ENCODE peak calls at places on chromosomes 13 and 19, in ten cellular contexts. One of them, this sample, is unnamed.

GRCh38 chr19:56108447-56109195 is 12.5 kb downstream of the ZNF787 start:
- DNase-seq in neural progenitor cell: no peak
- DNase-seq in uterus: peak; percentile 72
- DNase-seq in Caki2: no peak
- DNase-seq in stromal cell of bone marrow: no peak
- DNase-seq in bronchial epithelial cell: no peak
- DNase-seq in stimulated activated CD4-positive, alpha-beta T cell treated with anti-CD3 and anti-CD28 coated beads, Interleukin-12 subunit alpha, Interleukin-12 subunit beta, amount 100 ng/mL, for 48 hours: no peak
- DNase-seq in T-helper 17 cell: no peak
- DNase-seq in 8988T: no peak
- DNase-seq in right lobe of liver: no peak
- DNase-seq in this sample: no peak

GRCh38 chr13:84430015-84430414 is 547.7 kb upstream of the SLITRK1 start:
- DNase-seq in neural progenitor cell: no peak
- DNase-seq in uterus: no peak
- DNase-seq in Caki2: peak; percentile 10
- DNase-seq in stromal cell of bone marrow: no peak
- DNase-seq in bronchial epithelial cell: no peak
- DNase-seq in stimulated activated CD4-positive, alpha-beta T cell treated with anti-CD3 and anti-CD28 coated beads, Interleukin-12 subunit alpha, Interleukin-12 subunit beta, amount 100 ng/mL, for 48 hours: no peak
- DNase-seq in T-helper 17 cell: no peak
- DNase-seq in 8988T: no peak
- DNase-seq in right lobe of liver: no peak
- DNase-seq in this sample: no peak

GRCh38 chr13:114110091-114110829 is 22.2 kb downstream of the RASA3 start:
- DNase-seq in neural progenitor cell: peak; percentile 68
- DNase-seq in uterus: peak; percentile 20
- DNase-seq in Caki2: no peak
- DNase-seq in stromal cell of bone marrow: no peak
- DNase-seq in bronchial epithelial cell: no peak
- DNase-seq in stimulated activated CD4-positive, alpha-beta T cell treated with anti-CD3 and anti-CD28 coated beads, Interleukin-12 subunit alpha, Interleukin-12 subunit beta, amount 100 ng/mL, for 48 hours: peak; percentile 40
- DNase-seq in T-helper 17 cell: peak; percentile 64
- DNase-seq in 8988T: no peak
- DNase-seq in right lobe of liver: peak; percentile 51
- DNase-seq in this sample: peak; percentile 60

GRCh38 chr19:14107581-14108461 is 9.7 kb downstream of the PRKACA start:
- DNase-seq in neural progenitor cell: no peak
- DNase-seq in uterus: no peak
- DNase-seq in Caki2: no peak
- DNase-seq in stromal cell of bone marrow: no peak
- DNase-seq in bronchial epithelial cell: peak; percentile 18
- DNase-seq in stimulated activated CD4-positive, alpha-beta T cell treated with anti-CD3 and anti-CD28 coated beads, Interleukin-12 subunit alpha, Interleukin-12 subunit beta, amount 100 ng/mL, for 48 hours: no peak
- DNase-seq in T-helper 17 cell: no peak
- DNase-seq in 8988T: no peak
- DNase-seq in right lobe of liver: no peak
- DNase-seq in this sample: no peak

GRCh38 chr19:39796000-39796498 is 17.4 kb downstream of the LEUTX start:
- DNase-seq in neural progenitor cell: no peak
- DNase-seq in uterus: no peak
- DNase-seq in Caki2: no peak
- DNase-seq in stromal cell of bone marrow: no peak
- DNase-seq in bronchial epithelial cell: no peak
- DNase-seq in stimulated activated CD4-positive, alpha-beta T cell treated with anti-CD3 and anti-CD28 coated beads, Interleukin-12 subunit alpha, Interleukin-12 subunit beta, amount 100 ng/mL, for 48 hours: no peak
- DNase-seq in T-helper 17 cell: no peak
- DNase-seq in 8988T: no peak
- DNase-seq in right lobe of liver: no peak
- DNase-seq in this sample: no peak

GRCh38 chr19:56106397-56106849 is 14.7 kb downstream of the ZNF787 start:
- DNase-seq in neural progenitor cell: no peak
- DNase-seq in uterus: no peak
- DNase-seq in Caki2: no peak
- DNase-seq in stromal cell of bone marrow: no peak
- DNase-seq in bronchial epithelial cell: no peak
- DNase-seq in stimulated activated CD4-positive, alpha-beta T cell treated with anti-CD3 and anti-CD28 coated beads, Interleukin-12 subunit alpha, Interleukin-12 subunit beta, amount 100 ng/mL, for 48 hours: no peak
- DNase-seq in T-helper 17 cell: no peak
- DNase-seq in 8988T: no peak
- DNase-seq in right lobe of liver: no peak
- DNase-seq in this sample: no peak

GRCh38 chr13:44300895-44301638 is 72.6 kb upstream of the SERP2 start:
- DNase-seq in neural progenitor cell: no peak
- DNase-seq in uterus: peak; percentile 52
- DNase-seq in Caki2: peak; percentile 94
- DNase-seq in stromal cell of bone marrow: no peak
- DNase-seq in bronchial epithelial cell: peak; percentile 95
- DNase-seq in stimulated activated CD4-positive, alpha-beta T cell treated with anti-CD3 and anti-CD28 coated beads, Interleukin-12 subunit alpha, Interleukin-12 subunit beta, amount 100 ng/mL, for 48 hours: no peak
- DNase-seq in T-helper 17 cell: no peak
- DNase-seq in 8988T: peak; percentile 19
- DNase-seq in right lobe of liver: peak; percentile 58
- DNase-seq in this sample: no peak

GRCh38 chr19:41175825-41176734 is 16.9 kb upstream of the CYP2S1 start:
- DNase-seq in neural progenitor cell: peak; percentile 67
- DNase-seq in uterus: no peak
- DNase-seq in Caki2: peak; percentile 95
- DNase-seq in stromal cell of bone marrow: no peak
- DNase-seq in bronchial epithelial cell: peak; percentile 86
- DNase-seq in stimulated activated CD4-positive, alpha-beta T cell treated with anti-CD3 and anti-CD28 coated beads, Interleukin-12 subunit alpha, Interleukin-12 subunit beta, amount 100 ng/mL, for 48 hours: peak; percentile 27
- DNase-seq in T-helper 17 cell: no peak
- DNase-seq in 8988T: peak; percentile 62
- DNase-seq in right lobe of liver: no peak
- DNase-seq in this sample: no peak

GRCh38 chr13:61908906-61909305 is 493.3 kb upstream of the PCDH20 start:
- DNase-seq in neural progenitor cell: no peak
- DNase-seq in uterus: no peak
- DNase-seq in Caki2: no peak
- DNase-seq in stromal cell of bone marrow: no peak
- DNase-seq in bronchial epithelial cell: no peak
- DNase-seq in stimulated activated CD4-positive, alpha-beta T cell treated with anti-CD3 and anti-CD28 coated beads, Interleukin-12 subunit alpha, Interleukin-12 subunit beta, amount 100 ng/mL, for 48 hours: no peak
- DNase-seq in T-helper 17 cell: no peak
- DNase-seq in 8988T: no peak
- DNase-seq in right lobe of liver: no peak
- DNase-seq in this sample: no peak

GRCh38 chr13:21557995-21558394 is 46.0 kb downstream of the MICU2 start:
- DNase-seq in neural progenitor cell: peak; percentile 59
- DNase-seq in uterus: no peak
- DNase-seq in Caki2: no peak
- DNase-seq in stromal cell of bone marrow: no peak
- DNase-seq in bronchial epithelial cell: peak; percentile 38
- DNase-seq in stimulated activated CD4-positive, alpha-beta T cell treated with anti-CD3 and anti-CD28 coated beads, Interleukin-12 subunit alpha, Interleukin-12 subunit beta, amount 100 ng/mL, for 48 hours: peak; percentile 12
- DNase-seq in T-helper 17 cell: no peak
- DNase-seq in 8988T: no peak
- DNase-seq in right lobe of liver: no peak
- DNase-seq in this sample: no peak

GRCh38 chr13:60114499-60115028 is 49.2 kb downstream of the DIAPH3 start:
- DNase-seq in neural progenitor cell: no peak
- DNase-seq in uterus: no peak
- DNase-seq in Caki2: no peak
- DNase-seq in stromal cell of bone marrow: no peak
- DNase-seq in bronchial epithelial cell: no peak
- DNase-seq in stimulated activated CD4-positive, alpha-beta T cell treated with anti-CD3 and anti-CD28 coated beads, Interleukin-12 subunit alpha, Interleukin-12 subunit beta, amount 100 ng/mL, for 48 hours: no peak
- DNase-seq in T-helper 17 cell: no peak
- DNase-seq in 8988T: no peak
- DNase-seq in right lobe of liver: no peak
- DNase-seq in this sample: no peak

GRCh38 chr13:48531416-48532145 is 1.3 kb downstream of the RCBTB2 start:
- DNase-seq in neural progenitor cell: peak; percentile 11
- DNase-seq in uterus: no peak
- DNase-seq in Caki2: no peak
- DNase-seq in stromal cell of bone marrow: no peak
- DNase-seq in bronchial epithelial cell: peak; percentile 45
- DNase-seq in stimulated activated CD4-positive, alpha-beta T cell treated with anti-CD3 and anti-CD28 coated beads, Interleukin-12 subunit alpha, Interleukin-12 subunit beta, amount 100 ng/mL, for 48 hours: peak; percentile 7
- DNase-seq in T-helper 17 cell: no peak
- DNase-seq in 8988T: no peak
- DNase-seq in right lobe of liver: no peak
- DNase-seq in this sample: no peak

GRCh38 chr19:8001995-8002849 is 3.2 kb downstream of the ELAVL1 start:
- DNase-seq in neural progenitor cell: peak; percentile 90
- DNase-seq in uterus: peak; percentile 82
- DNase-seq in Caki2: peak; percentile 79
- DNase-seq in stromal cell of bone marrow: peak; percentile 50
- DNase-seq in bronchial epithelial cell: peak; percentile 60
- DNase-seq in stimulated activated CD4-positive, alpha-beta T cell treated with anti-CD3 and anti-CD28 coated beads, Interleukin-12 subunit alpha, Interleukin-12 subunit beta, amount 100 ng/mL, for 48 hours: peak; percentile 79
- DNase-seq in T-helper 17 cell: peak; percentile 67
- DNase-seq in 8988T: peak; percentile 61
- DNase-seq in right lobe of liver: peak; percentile 83
- DNase-seq in this sample: peak; percentile 77

GRCh38 chr13:72383646-72384045 is 343.8 kb downstream of the MZT1 start:
- DNase-seq in neural progenitor cell: no peak
- DNase-seq in uterus: no peak
- DNase-seq in Caki2: no peak
- DNase-seq in stromal cell of bone marrow: no peak
- DNase-seq in bronchial epithelial cell: no peak
- DNase-seq in stimulated activated CD4-positive, alpha-beta T cell treated with anti-CD3 and anti-CD28 coated beads, Interleukin-12 subunit alpha, Interleukin-12 subunit beta, amount 100 ng/mL, for 48 hours: no peak
- DNase-seq in T-helper 17 cell: no peak
- DNase-seq in 8988T: no peak
- DNase-seq in right lobe of liver: no peak
- DNase-seq in this sample: no peak

GRCh38 chr19:33332248-33332647 is 29.9 kb upstream of the CEBPA start:
- DNase-seq in neural progenitor cell: no peak
- DNase-seq in uterus: no peak
- DNase-seq in Caki2: no peak
- DNase-seq in stromal cell of bone marrow: no peak
- DNase-seq in bronchial epithelial cell: no peak
- DNase-seq in stimulated activated CD4-positive, alpha-beta T cell treated with anti-CD3 and anti-CD28 coated beads, Interleukin-12 subunit alpha, Interleukin-12 subunit beta, amount 100 ng/mL, for 48 hours: no peak
- DNase-seq in T-helper 17 cell: no peak
- DNase-seq in 8988T: no peak
- DNase-seq in right lobe of liver: no peak
- DNase-seq in this sample: no peak

GRCh38 chr19:54287456-54287855 is 6.5 kb upstream of the LILRB2 start:
- DNase-seq in neural progenitor cell: no peak
- DNase-seq in uterus: no peak
- DNase-seq in Caki2: no peak
- DNase-seq in stromal cell of bone marrow: no peak
- DNase-seq in bronchial epithelial cell: no peak
- DNase-seq in stimulated activated CD4-positive, alpha-beta T cell treated with anti-CD3 and anti-CD28 coated beads, Interleukin-12 subunit alpha, Interleukin-12 subunit beta, amount 100 ng/mL, for 48 hours: no peak
- DNase-seq in T-helper 17 cell: no peak
- DNase-seq in 8988T: peak; percentile 26
- DNase-seq in right lobe of liver: no peak
- DNase-seq in this sample: no peak

GRCh38 chr19:5480427-5480836 is 25.2 kb downstream of the ZNRF4 start:
- DNase-seq in neural progenitor cell: peak; percentile 45
- DNase-seq in uterus: no peak
- DNase-seq in Caki2: no peak
- DNase-seq in stromal cell of bone marrow: no peak
- DNase-seq in bronchial epithelial cell: peak; percentile 16
- DNase-seq in stimulated activated CD4-positive, alpha-beta T cell treated with anti-CD3 and anti-CD28 coated beads, Interleukin-12 subunit alpha, Interleukin-12 subunit beta, amount 100 ng/mL, for 48 hours: peak; percentile 31
- DNase-seq in T-helper 17 cell: peak; percentile 10
- DNase-seq in 8988T: no peak
- DNase-seq in right lobe of liver: no peak
- DNase-seq in this sample: no peak